ENCODE peak calls at places on chromosomes 13 and 19, in six cellular contexts. One of them, this sample, is unnamed.

GRCh38 chr13:111330211-111330610 is 9.8 kb downstream of the TEX29 start:
- DNase-seq in adrenal gland: no peak
- DNase-seq in ovary: no peak
- DNase-seq in uterus: no peak
- DNase-seq in esophagus muscularis mucosa: no peak
- DNase-seq in tibial nerve: no peak
- DNase-seq in this sample: no peak

GRCh38 chr13:50141660-50142010 is 126.4 kb downstream of the KCNRG start:
- DNase-seq in ovary: no peak
- DNase-seq in esophagus muscularis mucosa: no peak
- DNase-seq in uterus: no peak
- DNase-seq in adrenal gland: no peak
- DNase-seq in tibial nerve: no peak
- DNase-seq in this sample: no peak

GRCh38 chr13:58625703-58626389 is 994.3 kb downstream of the PCDH17 start:
- DNase-seq in uterus: no peak
- DNase-seq in adrenal gland: no peak
- DNase-seq in ovary: no peak
- DNase-seq in esophagus muscularis mucosa: no peak
- DNase-seq in tibial nerve: no peak
- DNase-seq in this sample: no peak

GRCh38 chr19:30606114-30607050 is 234.2 kb downstream of the ZNF536 start:
- DNase-seq in ovary: no peak
- DNase-seq in tibial nerve: no peak
- DNase-seq in uterus: no peak
- DNase-seq in adrenal gland: no peak
- DNase-seq in esophagus muscularis mucosa: peak; percentile 77
- DNase-seq in this sample: no peak

GRCh38 chr13:90402102-90402501 is 945.4 kb upstream of the MIR17HG start:
- DNase-seq in tibial nerve: no peak
- DNase-seq in uterus: no peak
- DNase-seq in adrenal gland: no peak
- DNase-seq in ovary: no peak
- DNase-seq in esophagus muscularis mucosa: no peak
- DNase-seq in this sample: no peak

GRCh38 chr19:45158503-45159026 is 2.2 kb downstream of the NKPD1 start:
- DNase-seq in esophagus muscularis mucosa: no peak
- DNase-seq in adrenal gland: no peak
- DNase-seq in ovary: no peak
- DNase-seq in tibial nerve: no peak
- DNase-seq in uterus: no peak
- DNase-seq in this sample: no peak

GRCh38 chr19:33719366-33720154 is 77.1 kb upstream of the KCTD15 start:
- DNase-seq in uterus: no peak
- DNase-seq in tibial nerve: no peak
- DNase-seq in esophagus muscularis mucosa: no peak
- DNase-seq in adrenal gland: no peak
- DNase-seq in ovary: no peak
- DNase-seq in this sample: peak; percentile 37

GRCh38 chr13:26605845-26606244 is 48.4 kb downstream of the WASF3 start:
- DNase-seq in tibial nerve: no peak
- DNase-seq in ovary: no peak
- DNase-seq in uterus: no peak
- DNase-seq in adrenal gland: no peak
- DNase-seq in esophagus muscularis mucosa: no peak
- DNase-seq in this sample: no peak

GRCh38 chr19:18440421-18440877 is 2.5 kb upstream of the ISYNA1 start:
- DNase-seq in adrenal gland: peak; percentile 39
- DNase-seq in uterus: no peak
- DNase-seq in ovary: peak; percentile 68
- DNase-seq in tibial nerve: no peak
- DNase-seq in esophagus muscularis mucosa: no peak
- DNase-seq in this sample: peak; percentile 79

GRCh38 chr19:3145909-3146676 is 10.3 kb downstream of the GNA15 start:
- DNase-seq in tibial nerve: no peak
- DNase-seq in adrenal gland: peak; percentile 51
- DNase-seq in ovary: no peak
- DNase-seq in uterus: no peak
- DNase-seq in esophagus muscularis mucosa: no peak
- DNase-seq in this sample: peak; percentile 83

GRCh38 chr19:19866599-19867248 is 1.0 kb downstream of the ZNF253 start:
- DNase-seq in ovary: peak; percentile 43
- DNase-seq in adrenal gland: peak; percentile 22
- DNase-seq in uterus: no peak
- DNase-seq in esophagus muscularis mucosa: no peak
- DNase-seq in tibial nerve: no peak
- DNase-seq in this sample: peak; percentile 78

GRCh38 chr19:3506384-3507340 is 551 bp downstream of the FZR1 start:
- DNase-seq in esophagus muscularis mucosa: no peak
- DNase-seq in adrenal gland: peak; percentile 41
- DNase-seq in tibial nerve: peak; percentile 12
- DNase-seq in ovary: peak; percentile 74
- DNase-seq in uterus: peak; percentile 54
- DNase-seq in this sample: no peak

GRCh38 chr19:48445256-48445605 is 552 bp upstream of the GRWD1 start:
- DNase-seq in adrenal gland: peak; percentile 46
- DNase-seq in ovary: no peak
- DNase-seq in uterus: peak; percentile 64
- DNase-seq in tibial nerve: peak; percentile 49
- DNase-seq in esophagus muscularis mucosa: no peak
- DNase-seq in this sample: no peak

GRCh38 chr13:114101325-114101821 is 31.1 kb downstream of the RASA3 start:
- DNase-seq in ovary: peak; percentile 47
- DNase-seq in adrenal gland: no peak
- DNase-seq in esophagus muscularis mucosa: no peak
- DNase-seq in uterus: peak; percentile 32
- DNase-seq in tibial nerve: no peak
- DNase-seq in this sample: peak; percentile 68

GRCh38 chr13:59679239-59679638 is 484.5 kb downstream of the DIAPH3 start:
- DNase-seq in esophagus muscularis mucosa: no peak
- DNase-seq in ovary: no peak
- DNase-seq in adrenal gland: no peak
- DNase-seq in uterus: no peak
- DNase-seq in tibial nerve: no peak
- DNase-seq in this sample: no peak

GRCh38 chr19:38838208-38838985 is 6.8 kb upstream of the ECH1 start:
- DNase-seq in adrenal gland: no peak
- DNase-seq in ovary: no peak
- DNase-seq in tibial nerve: no peak
- DNase-seq in uterus: no peak
- DNase-seq in esophagus muscularis mucosa: no peak
- DNase-seq in this sample: peak; percentile 60

GRCh38 chr13:79423801-79424642 is 18.0 kb upstream of the RBM26 start:
- DNase-seq in tibial nerve: no peak
- DNase-seq in ovary: no peak
- DNase-seq in esophagus muscularis mucosa: no peak
- DNase-seq in uterus: no peak
- DNase-seq in adrenal gland: no peak
- DNase-seq in this sample: no peak

GRCh38 chr19:35903550-35904179 is 1.3 kb downstream of the HCST start:
- DNase-seq in adrenal gland: peak; percentile 80
- DNase-seq in uterus: peak; percentile 56
- DNase-seq in ovary: peak; percentile 74
- DNase-seq in esophagus muscularis mucosa: peak; percentile 94
- DNase-seq in tibial nerve: peak; percentile 57
- DNase-seq in this sample: peak; percentile 98

GRCh38 chr13:114143806-114144605 is 11.6 kb upstream of the RASA3 start:
- DNase-seq in adrenal gland: no peak
- DNase-seq in ovary: peak; percentile 27
- DNase-seq in uterus: no peak
- DNase-seq in tibial nerve: no peak
- DNase-seq in esophagus muscularis mucosa: no peak
- DNase-seq in this sample: peak; percentile 85

GRCh38 chr13:43434185-43434584 is 352.6 kb downstream of the ENOX1 start:
- DNase-seq in ovary: no peak
- DNase-seq in adrenal gland: no peak
- DNase-seq in tibial nerve: no peak
- DNase-seq in esophagus muscularis mucosa: no peak
- DNase-seq in uterus: no peak
- DNase-seq in this sample: no peak

DNA sequence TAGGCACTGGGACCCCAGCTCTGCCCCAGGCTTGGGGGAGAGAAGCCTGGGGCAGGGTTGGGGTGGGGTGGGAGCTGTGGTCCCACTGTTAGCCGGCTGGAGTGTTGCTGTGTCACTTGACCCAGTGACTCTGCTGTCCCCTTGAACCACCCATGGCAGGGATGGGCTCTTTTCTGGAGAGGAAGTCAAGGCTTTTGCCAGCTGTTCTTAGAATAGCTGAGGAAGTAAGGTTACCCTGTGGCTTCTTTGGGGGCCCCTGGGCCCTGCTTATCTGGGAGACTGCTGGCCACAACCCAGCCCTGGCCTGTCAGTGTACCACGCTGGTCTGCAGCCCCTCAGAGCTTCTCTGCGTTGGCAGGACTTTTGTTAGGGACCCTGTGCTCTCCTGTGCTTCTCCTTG is 9.1 kb downstream of the PNPLA6 start:
- DNase-seq in tibial nerve: no peak
- DNase-seq in esophagus muscularis mucosa: no peak
- DNase-seq in uterus: no peak
- DNase-seq in ovary: no peak
- DNase-seq in adrenal gland: peak; percentile 46
- DNase-seq in this sample: no peak
- H3K27ac ChIP-seq in tibial nerve: peak overlapping the region; percentile 43
- H3K27ac ChIP-seq in esophagus muscularis mucosa: no peak overlapping the region
- H3K27ac ChIP-seq in uterus: no peak overlapping the region
- H3K27ac ChIP-seq in ovary: no peak overlapping the region
- H3K27ac ChIP-seq in adrenal gland: no peak overlapping the region
- H3K27ac ChIP-seq in this sample: peak overlapping the region; percentile 83

DNA sequence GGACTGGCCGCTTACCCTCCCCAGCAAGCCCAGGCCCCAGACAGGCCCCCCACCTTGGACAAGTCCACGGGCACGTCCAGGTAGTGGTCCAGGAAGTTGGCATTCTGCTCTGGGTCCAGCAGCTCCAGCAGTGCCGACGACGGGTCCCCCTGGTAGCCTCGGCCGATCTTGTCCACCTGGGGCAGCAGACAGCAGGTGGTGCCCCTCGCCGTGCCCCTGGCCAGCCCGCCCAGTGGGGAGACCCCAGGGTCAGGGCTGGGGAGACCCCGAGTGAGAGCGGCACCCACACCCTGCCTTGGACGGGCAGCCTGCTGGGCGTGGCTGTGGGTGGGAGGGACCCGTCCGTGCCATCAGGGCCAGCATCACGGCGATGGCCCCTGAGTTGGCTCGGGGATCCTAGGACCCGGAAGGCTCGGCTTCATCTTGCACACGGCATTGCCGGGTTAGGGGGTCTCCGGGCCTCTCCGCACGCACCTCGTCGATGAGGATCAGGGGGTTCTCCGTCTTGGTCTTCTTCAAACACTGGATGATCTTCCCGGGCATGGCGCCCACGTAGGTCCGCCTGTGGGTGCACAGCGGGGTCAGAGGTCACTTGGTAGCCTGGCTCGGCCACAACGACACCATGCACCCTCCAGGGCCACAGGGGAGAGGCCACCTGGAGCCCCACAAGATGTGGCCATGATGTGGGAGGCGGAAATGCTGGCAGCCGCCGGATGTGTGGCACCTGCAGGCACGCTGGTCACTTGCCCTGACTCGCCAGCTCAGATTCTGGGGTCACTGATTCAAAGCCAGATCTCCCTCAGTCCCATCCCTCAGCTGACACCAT is 6.3 kb downstream of the RPL36 start:
- DNase-seq in esophagus muscularis mucosa: no peak
- DNase-seq in ovary: peak; percentile 48
- DNase-seq in uterus: no peak
- DNase-seq in adrenal gland: peak; percentile 41
- DNase-seq in tibial nerve: no peak
- DNase-seq in this sample: peak; percentile 74
- TF ChIP-seq POLR2A in esophagus muscularis mucosa: no peak
- TF ChIP-seq POLR2A in ovary: no peak
- TF ChIP-seq POLR2A in uterus: no peak
- TF ChIP-seq POLR2A in adrenal gland: no peak
- TF ChIP-seq POLR2A in tibial nerve: no peak
- TF ChIP-seq POLR2A in this sample: no peak

DNA sequence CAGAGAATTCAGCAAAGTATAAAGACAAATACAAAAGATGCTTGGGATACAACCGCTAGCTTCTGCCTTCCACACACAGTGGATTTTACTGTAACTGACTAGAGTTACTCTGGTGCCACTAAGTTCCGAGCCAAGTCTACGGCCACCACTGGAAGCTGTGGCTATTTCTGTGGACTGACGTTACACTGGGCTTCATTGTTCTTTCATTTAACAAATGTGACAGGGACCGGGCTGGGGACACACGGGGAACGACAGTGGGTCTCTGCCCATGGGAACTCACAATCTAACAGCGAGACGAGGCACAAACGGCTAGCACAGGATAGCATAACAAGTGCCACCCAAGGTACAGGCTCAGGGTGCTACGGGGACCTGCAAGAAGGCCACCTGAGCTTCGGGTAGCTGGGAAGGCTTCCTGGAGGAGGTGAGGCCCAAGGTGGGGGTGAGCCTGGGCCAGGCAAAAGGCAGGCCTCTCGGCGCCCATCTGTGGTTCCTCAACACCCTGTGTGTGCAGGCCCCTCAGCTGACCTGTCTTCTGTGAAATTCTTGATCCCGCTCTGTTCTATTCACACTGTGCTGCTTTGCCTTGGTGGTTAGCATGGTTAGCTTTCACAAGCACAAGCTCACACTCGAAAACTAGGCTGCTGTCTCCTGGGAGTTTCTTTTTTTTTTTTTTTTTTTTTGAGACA is 10.3 kb upstream of the IL4I1 start:
- DNase-seq in tibial nerve: no peak
- DNase-seq in esophagus muscularis mucosa: no peak
- DNase-seq in adrenal gland: no peak
- DNase-seq in ovary: no peak
- DNase-seq in uterus: no peak
- DNase-seq in this sample: no peak
- H3K27ac ChIP-seq in tibial nerve: no peak overlapping the region
- H3K27ac ChIP-seq in esophagus muscularis mucosa: no peak overlapping the region
- H3K27ac ChIP-seq in adrenal gland: no peak overlapping the region
- H3K27ac ChIP-seq in ovary: no peak overlapping the region
- H3K27ac ChIP-seq in uterus: no peak overlapping the region
- H3K27ac ChIP-seq in this sample: peak overlapping the region; percentile 46

DNA sequence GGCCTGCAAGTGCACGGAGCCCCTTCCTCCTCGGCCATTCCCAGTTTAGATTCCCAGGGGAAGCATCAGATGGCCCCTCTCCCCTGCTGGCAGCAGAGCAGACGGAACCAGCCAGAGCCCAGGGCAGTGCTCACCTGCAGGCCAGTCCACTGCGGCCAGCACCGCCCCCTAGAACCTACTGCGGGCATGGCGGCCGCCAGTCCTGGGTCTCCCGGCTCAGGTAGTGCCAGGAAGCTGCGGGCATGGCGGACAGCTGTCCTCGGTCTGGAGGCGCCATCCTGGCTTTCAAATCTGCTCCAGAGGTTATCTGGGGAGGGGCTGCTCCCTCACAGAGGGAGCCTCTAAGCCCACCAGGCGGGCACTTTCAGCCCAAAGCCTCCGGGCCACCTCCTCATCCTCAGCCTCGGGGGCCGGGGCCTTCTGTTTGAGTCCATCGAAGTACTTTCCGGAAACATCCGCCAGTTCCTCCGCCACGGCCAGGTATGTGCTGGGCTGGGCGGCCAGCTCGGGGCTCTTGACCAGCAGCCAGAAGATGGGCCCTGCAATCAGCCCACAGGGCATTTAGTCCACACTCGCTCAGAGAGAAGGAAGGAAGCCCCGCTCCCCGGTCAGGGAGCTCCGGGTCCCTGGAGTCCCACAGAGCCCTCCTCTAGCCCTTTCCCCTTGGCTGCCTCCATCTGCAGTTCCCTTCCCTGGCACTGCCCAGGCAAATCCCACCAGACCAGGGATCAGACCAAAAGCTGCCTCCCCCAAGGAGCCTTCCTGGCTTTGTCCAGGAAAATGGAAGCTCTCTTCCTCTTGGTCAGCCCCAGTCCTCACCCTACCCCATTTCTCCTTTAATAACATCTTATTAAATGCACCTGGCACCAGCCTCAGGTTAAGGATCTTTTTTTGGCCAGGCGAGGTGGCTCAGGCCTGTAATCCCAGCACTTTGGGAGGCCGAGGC is 7.0 kb upstream of the GP6 start:
- DNase-seq in uterus: no peak
- DNase-seq in adrenal gland: no peak
- DNase-seq in tibial nerve: no peak
- DNase-seq in ovary: no peak
- DNase-seq in esophagus muscularis mucosa: no peak
- DNase-seq in this sample: no peak
- TF ChIP-seq POLR2A in uterus: no peak
- TF ChIP-seq POLR2A in adrenal gland: no peak
- TF ChIP-seq POLR2A in tibial nerve: no peak
- TF ChIP-seq POLR2A in ovary: no peak
- TF ChIP-seq POLR2A in esophagus muscularis mucosa: no peak
- TF ChIP-seq POLR2A in this sample: no peak